ENCODE peak calls at places on chromosomes 12 and 14, in nine cellular contexts. One of them, this sample, is unnamed. For H3K4me1, the result is how much of the 10 kb centered on the place peaks cover.

GRCh38 chr12:114684098-114684869 is at the start of gene TBX3:
- DNase-seq in endodermal cell: peak
- DNase-seq in psoas muscle: peak
- DNase-seq in A549: peak
- DNase-seq in GM23248: peak
- DNase-seq in lung: peak
- DNase-seq in IMR-90: peak
- DNase-seq in aorta: peak
- DNase-seq in effector memory CD4-positive, alpha-beta T cell: no peak
- DNase-seq in this sample: no peak

GRCh38 chr14:59214702-59215302 is 26.3 kb downstream of the DAAM1 start:
- DNase-seq in endodermal cell: no peak
- DNase-seq in psoas muscle: no peak
- DNase-seq in A549: no peak
- DNase-seq in GM23248: no peak
- DNase-seq in lung: no peak
- DNase-seq in IMR-90: no peak
- DNase-seq in aorta: no peak
- DNase-seq in effector memory CD4-positive, alpha-beta T cell: no peak
- DNase-seq in this sample: no peak

GRCh38 chr12:29241821-29242591 is 92.9 kb downstream of the FAR2 start:
- DNase-seq in endodermal cell: peak
- DNase-seq in psoas muscle: no peak
- DNase-seq in A549: no peak
- DNase-seq in GM23248: peak
- DNase-seq in lung: peak
- DNase-seq in IMR-90: peak
- DNase-seq in aorta: peak
- DNase-seq in effector memory CD4-positive, alpha-beta T cell: no peak
- DNase-seq in this sample: peak

GRCh38 chr12:130141105-130141504 is 21.2 kb upstream of the FZD10 start:
- DNase-seq in endodermal cell: no peak
- DNase-seq in psoas muscle: no peak
- DNase-seq in A549: no peak
- DNase-seq in GM23248: no peak
- DNase-seq in lung: no peak
- DNase-seq in IMR-90: no peak
- DNase-seq in aorta: no peak
- DNase-seq in effector memory CD4-positive, alpha-beta T cell: no peak
- DNase-seq in this sample: no peak

GRCh38 chr12:562634-563033 is 100.6 kb downstream of the NINJ2 start:
- DNase-seq in endodermal cell: no peak
- DNase-seq in psoas muscle: no peak
- DNase-seq in A549: no peak
- DNase-seq in GM23248: no peak
- DNase-seq in lung: no peak
- DNase-seq in IMR-90: no peak
- DNase-seq in aorta: no peak
- DNase-seq in effector memory CD4-positive, alpha-beta T cell: no peak
- DNase-seq in this sample: no peak

GRCh38 chr12:37672655-37673260 is 643.8 kb upstream of the ALG10B start:
- DNase-seq in endodermal cell: no peak
- DNase-seq in psoas muscle: no peak
- DNase-seq in A549: no peak
- DNase-seq in GM23248: peak
- DNase-seq in lung: no peak
- DNase-seq in IMR-90: no peak
- DNase-seq in aorta: no peak
- DNase-seq in effector memory CD4-positive, alpha-beta T cell: no peak
- DNase-seq in this sample: no peak

GRCh38 chr14:69983317-69983716 is 104.1 kb downstream of the SMOC1 start:
- DNase-seq in endodermal cell: peak
- DNase-seq in psoas muscle: no peak
- DNase-seq in A549: no peak
- DNase-seq in GM23248: no peak
- DNase-seq in lung: no peak
- DNase-seq in IMR-90: no peak
- DNase-seq in aorta: no peak
- DNase-seq in effector memory CD4-positive, alpha-beta T cell: no peak
- DNase-seq in this sample: no peak

GRCh38 chr14:103126088-103126872 is 3.0 kb downstream of the TNFAIP2 start:
- DNase-seq in endodermal cell: no peak
- DNase-seq in psoas muscle: peak
- DNase-seq in A549: no peak
- DNase-seq in GM23248: no peak
- DNase-seq in lung: no peak
- DNase-seq in IMR-90: no peak
- DNase-seq in aorta: peak
- DNase-seq in effector memory CD4-positive, alpha-beta T cell: no peak
- DNase-seq in this sample: no peak

GRCh38 chr14:90053044-90053443 is 8.8 kb upstream of the KCNK13 start:
- DNase-seq in endodermal cell: no peak
- DNase-seq in psoas muscle: no peak
- DNase-seq in A549: no peak
- DNase-seq in GM23248: peak
- DNase-seq in lung: no peak
- DNase-seq in IMR-90: peak
- DNase-seq in aorta: no peak
- DNase-seq in effector memory CD4-positive, alpha-beta T cell: no peak
- DNase-seq in this sample: no peak

GRCh38 chr12:105920161-105920684 is 218.5 kb downstream of the NUAK1 start:
- DNase-seq in endodermal cell: no peak
- DNase-seq in psoas muscle: no peak
- DNase-seq in A549: no peak
- DNase-seq in GM23248: no peak
- DNase-seq in lung: no peak
- DNase-seq in IMR-90: no peak
- DNase-seq in aorta: no peak
- DNase-seq in effector memory CD4-positive, alpha-beta T cell: no peak
- DNase-seq in this sample: no peak

GRCh38 chr12:118166946-118167345 is 31.0 kb downstream of the PEBP1 start:
- DNase-seq in endodermal cell: no peak
- DNase-seq in psoas muscle: no peak
- DNase-seq in A549: no peak
- DNase-seq in GM23248: no peak
- DNase-seq in lung: no peak
- DNase-seq in IMR-90: no peak
- DNase-seq in aorta: no peak
- DNase-seq in effector memory CD4-positive, alpha-beta T cell: no peak
- DNase-seq in this sample: no peak

GRCh38 chr12:49298160-49298559 is 3.2 kb downstream of the PRPH start:
- DNase-seq in endodermal cell: no peak
- DNase-seq in psoas muscle: no peak
- DNase-seq in A549: no peak
- DNase-seq in GM23248: no peak
- DNase-seq in lung: no peak
- DNase-seq in IMR-90: no peak
- DNase-seq in aorta: no peak
- DNase-seq in effector memory CD4-positive, alpha-beta T cell: no peak
- DNase-seq in this sample: no peak

GRCh38 chr12:101877816-101878811 is 734 bp downstream of the DRAM1 start:
- DNase-seq in endodermal cell: peak
- DNase-seq in psoas muscle: peak
- DNase-seq in A549: peak
- DNase-seq in GM23248: peak
- DNase-seq in lung: peak
- DNase-seq in IMR-90: no peak
- DNase-seq in aorta: no peak
- DNase-seq in effector memory CD4-positive, alpha-beta T cell: no peak
- DNase-seq in this sample: no peak

GRCh38 chr12:99553461-99553860 is 94.1 kb upstream of the GARIN6 start:
- DNase-seq in endodermal cell: no peak
- DNase-seq in psoas muscle: no peak
- DNase-seq in A549: no peak
- DNase-seq in GM23248: no peak
- DNase-seq in lung: no peak
- DNase-seq in IMR-90: no peak
- DNase-seq in aorta: no peak
- DNase-seq in effector memory CD4-positive, alpha-beta T cell: no peak
- DNase-seq in this sample: no peak

GRCh38 chr14:69710378-69710777 is 56.6 kb upstream of the SRSF5 start:
- DNase-seq in endodermal cell: no peak
- DNase-seq in psoas muscle: no peak
- DNase-seq in A549: no peak
- DNase-seq in GM23248: no peak
- DNase-seq in lung: no peak
- DNase-seq in IMR-90: no peak
- DNase-seq in aorta: peak
- DNase-seq in effector memory CD4-positive, alpha-beta T cell: no peak
- DNase-seq in this sample: no peak

GRCh38 chr12:75812341-75813018 is 219.1 kb downstream of the PHLDA1 start:
- DNase-seq in endodermal cell: peak
- DNase-seq in psoas muscle: no peak
- DNase-seq in A549: no peak
- DNase-seq in GM23248: peak
- DNase-seq in lung: no peak
- DNase-seq in IMR-90: peak
- DNase-seq in aorta: no peak
- DNase-seq in effector memory CD4-positive, alpha-beta T cell: no peak
- DNase-seq in this sample: no peak

GRCh38 chr14:73250317-73250713 is 13.0 kb downstream of the PAPLN start:
- DNase-seq in endodermal cell: peak
- DNase-seq in psoas muscle: no peak
- DNase-seq in A549: no peak
- DNase-seq in GM23248: no peak
- DNase-seq in lung: no peak
- DNase-seq in IMR-90: no peak
- DNase-seq in aorta: peak
- DNase-seq in effector memory CD4-positive, alpha-beta T cell: no peak
- DNase-seq in this sample: no peak

DNA sequence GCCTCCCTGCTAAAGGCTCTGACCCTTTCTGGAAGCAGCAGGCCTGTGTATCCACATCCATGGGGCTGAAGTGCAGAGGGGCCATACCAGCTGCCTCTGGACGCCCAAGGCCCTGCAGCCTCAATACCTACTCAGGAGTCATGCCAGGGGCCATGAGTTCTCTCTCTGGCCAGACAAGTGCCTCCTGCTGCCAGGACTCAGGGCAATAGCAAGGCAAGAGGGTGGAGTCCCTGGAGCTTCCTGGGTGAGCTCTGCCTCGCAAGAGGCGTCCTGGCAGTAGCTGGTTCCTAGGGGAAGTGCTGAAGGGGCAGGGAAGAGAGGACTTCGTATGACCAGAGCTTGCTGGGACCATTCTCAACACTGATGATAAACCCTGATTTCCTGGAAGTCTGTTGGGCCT is 10.9 kb upstream of the ENDOU start:
- DNase-seq in endodermal cell: no peak
- DNase-seq in psoas muscle: no peak
- DNase-seq in A549: no peak
- DNase-seq in GM23248: no peak
- DNase-seq in lung: no peak
- DNase-seq in IMR-90: no peak
- DNase-seq in aorta: no peak
- DNase-seq in effector memory CD4-positive, alpha-beta T cell: no peak
- DNase-seq in this sample: no peak
- H3K4me1 ChIP-seq in endodermal cell: under half
- H3K4me1 ChIP-seq in psoas muscle: under half
- H3K4me1 ChIP-seq in A549: under half
- H3K4me1 ChIP-seq in GM23248: under half
- H3K4me1 ChIP-seq in lung: under half
- H3K4me1 ChIP-seq in IMR-90: under half
- H3K4me1 ChIP-seq in aorta: under half
- H3K4me1 ChIP-seq in effector memory CD4-positive, alpha-beta T cell: under half
- H3K4me1 ChIP-seq in this sample: half or more

DNA sequence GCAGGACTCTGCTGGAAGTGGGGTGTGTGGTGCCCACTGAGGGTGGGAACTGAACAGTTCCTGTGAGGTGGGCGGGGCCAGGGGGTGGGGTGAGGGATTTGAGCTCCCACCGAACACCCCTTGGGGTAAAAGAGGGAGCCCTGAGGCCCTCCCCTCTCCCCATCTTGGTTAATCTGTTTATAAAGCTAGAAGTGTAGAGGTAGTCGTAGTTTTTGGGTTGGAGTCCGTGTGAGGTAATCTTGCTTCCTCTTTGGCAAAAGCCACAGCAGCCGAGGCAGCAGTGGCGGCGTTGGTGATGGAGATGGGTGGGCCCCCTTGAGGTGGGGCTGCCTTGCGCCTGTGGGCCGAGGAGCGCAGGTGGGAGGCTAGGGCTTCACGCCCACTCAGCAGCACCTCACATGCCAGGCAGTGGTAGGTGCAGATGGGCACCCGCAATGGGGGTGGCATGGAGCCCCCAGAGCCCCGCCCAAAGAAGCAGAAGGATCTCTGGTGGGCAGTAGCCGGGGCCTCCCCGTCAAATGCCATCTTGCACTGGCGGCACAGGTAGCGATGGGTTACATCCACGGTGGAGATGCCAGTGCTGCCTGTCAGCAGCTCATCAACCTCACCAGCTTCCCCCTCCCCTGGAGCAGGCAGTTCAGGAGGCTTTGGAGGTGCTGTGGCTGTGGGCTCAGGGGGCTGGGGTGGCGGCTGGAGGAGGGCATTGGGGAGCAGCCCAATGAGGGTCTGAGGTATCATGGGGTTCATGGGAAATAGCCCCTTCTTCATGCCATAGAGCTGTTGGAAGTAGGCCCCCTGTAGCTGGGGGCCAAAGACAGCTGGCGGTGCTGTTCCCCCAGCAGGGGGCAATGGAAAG is 29.6 kb downstream of the ZFHX2 start:
- DNase-seq in endodermal cell: no peak
- DNase-seq in psoas muscle: no peak
- DNase-seq in A549: no peak
- DNase-seq in GM23248: no peak
- DNase-seq in lung: no peak
- DNase-seq in IMR-90: no peak
- DNase-seq in aorta: no peak
- DNase-seq in effector memory CD4-positive, alpha-beta T cell: no peak
- DNase-seq in this sample: no peak
- H3K27ac ChIP-seq in endodermal cell: no peak
- H3K27ac ChIP-seq in psoas muscle: no peak
- H3K27ac ChIP-seq in A549: no peak
- H3K27ac ChIP-seq in GM23248: no peak
- H3K27ac ChIP-seq in lung: no peak
- H3K27ac ChIP-seq in IMR-90: no peak
- H3K27ac ChIP-seq in aorta: no peak
- H3K27ac ChIP-seq in effector memory CD4-positive, alpha-beta T cell: no peak
- H3K27ac ChIP-seq in this sample: no peak

GRCh38 chr14:64857979-64858740 is 21.5 kb downstream of the SPTB start:
- DNase-seq in endodermal cell: peak
- DNase-seq in psoas muscle: no peak
- DNase-seq in A549: no peak
- DNase-seq in GM23248: no peak
- DNase-seq in lung: no peak
- DNase-seq in IMR-90: no peak
- DNase-seq in aorta: no peak
- DNase-seq in effector memory CD4-positive, alpha-beta T cell: no peak
- DNase-seq in this sample: no peak
- H3K4me1 ChIP-seq in endodermal cell: under half
- H3K4me1 ChIP-seq in psoas muscle: half or more
- H3K4me1 ChIP-seq in A549: under half
- H3K4me1 ChIP-seq in GM23248: under half
- H3K4me1 ChIP-seq in lung: under half
- H3K4me1 ChIP-seq in IMR-90: under half
- H3K4me1 ChIP-seq in aorta: under half
- H3K4me1 ChIP-seq in effector memory CD4-positive, alpha-beta T cell: under half
- H3K4me1 ChIP-seq in this sample: under half

DNA sequence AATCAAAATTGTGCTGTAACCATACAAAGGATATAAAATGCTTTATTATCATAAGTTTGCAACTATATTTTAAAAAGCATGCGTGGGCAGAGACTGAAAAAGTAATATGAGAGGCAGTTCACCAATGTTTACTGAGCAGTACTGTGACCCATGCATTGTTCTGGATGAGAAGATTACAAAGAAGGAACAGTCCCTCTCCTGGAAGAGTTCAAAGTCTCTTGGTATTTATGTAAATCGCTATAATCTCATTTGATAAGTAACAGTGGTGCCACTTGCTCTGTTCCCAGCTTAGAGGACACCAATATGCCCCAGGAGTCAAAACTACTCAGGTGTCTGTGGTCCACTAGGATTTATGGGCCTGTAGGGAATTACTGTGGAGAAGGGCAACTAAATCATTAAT is 2.1 kb upstream of the CMAS start:
- DNase-seq in endodermal cell: no peak
- DNase-seq in psoas muscle: no peak
- DNase-seq in A549: no peak
- DNase-seq in GM23248: no peak
- DNase-seq in lung: no peak
- DNase-seq in IMR-90: no peak
- DNase-seq in aorta: no peak
- DNase-seq in effector memory CD4-positive, alpha-beta T cell: no peak
- DNase-seq in this sample: no peak
- H3K27ac ChIP-seq in endodermal cell: no peak
- H3K27ac ChIP-seq in psoas muscle: no peak
- H3K27ac ChIP-seq in A549: no peak
- H3K27ac ChIP-seq in GM23248: no peak
- H3K27ac ChIP-seq in lung: no peak
- H3K27ac ChIP-seq in IMR-90: no peak
- H3K27ac ChIP-seq in aorta: no peak
- H3K27ac ChIP-seq in effector memory CD4-positive, alpha-beta T cell: no peak
- H3K27ac ChIP-seq in this sample: no peak